ENCODE peak calls at places on chromosomes 13 and 19, in ten cellular contexts. B is amygdala; N is IMR-90; P is uterus; R is activated gamma-delta T cell treated with anti-CD3 and anti-CD28 coated beads, Interleukin-2, amount 50 U/mL, for 16 hours; J is cardiac fibroblast; L is NCI-H2081; U is T-helper 1 cell; D is pancreas; O is activated T-helper 1 cell treated with Interleukin-2 at 50 U/mL for 16 hours. X is an unnamed sample.

GRCh38 chr19:6423499-6424189 is 967 bp downstream of the KHSRP start:
- DNase-seq in L (no peak), B (no peak), U (no peak), O (no peak), N (peak; percentile 42), D (peak; percentile 35), P (peak; percentile 34), R (no peak), J (peak; percentile 63), X (no peak)

GRCh38 chr13:96925869-96926628 is 68.2 kb downstream of the OXGR1 start:
- DNase-seq in U (no peak), B (no peak), J (no peak), R (no peak), N (no peak), L (peak; percentile 2), P (no peak), D (peak; percentile 10), O (no peak), X (no peak)

GRCh38 chr13:112670118-112670517 is 19.7 kb upstream of the ATP11A start:
- DNase-seq in U (no peak), N (no peak), L (no peak), P (no peak), B (no peak), D (no peak), R (no peak), J (no peak), O (no peak), X (no peak)

GRCh38 chr19:11767633-11768133 is 883 bp downstream of the ZNF441 start:
- DNase-seq in R (peak; percentile 1), D (peak; percentile 65), L (no peak), J (peak; percentile 40), B (no peak), O (no peak), U (peak; percentile 4), N (peak; percentile 37), P (peak; percentile 22), X (no peak)

GRCh38 chr19:48530770-48531169 is 19.1 kb upstream of the LMTK3 start:
- DNase-seq in O (no peak), L (no peak), R (no peak), J (no peak), D (no peak), B (no peak), U (no peak), N (no peak), P (no peak), X (no peak)

GRCh38 chr19:41218615-41219507 is at the start of gene AXL:
- DNase-seq in P (peak; percentile 84), U (no peak), R (no peak), J (peak; percentile 90), B (peak; percentile 27), O (no peak), N (peak; percentile 86), D (no peak), L (no peak), X (no peak)

GRCh38 chr19:14248578-14249011 is 42.6 kb upstream of the ADGRL1 start:
- DNase-seq in U (no peak), O (peak; percentile 7), J (peak; percentile 74), B (peak; percentile 17), P (peak; percentile 66), N (no peak), D (no peak), R (no peak), L (peak; percentile 65), X (no peak)

GRCh38 chr19:38666662-38667448 is 19.4 kb downstream of the ACTN4 start:
- DNase-seq in O (no peak), B (no peak), D (peak; percentile 84), L (peak; percentile 9), U (no peak), R (no peak), J (peak; percentile 85), P (no peak), N (peak; percentile 81), X (no peak)

GRCh38 chr19:11281336-11282049 is 14.5 kb upstream of the TSPAN16 start:
- DNase-seq in L (no peak), R (no peak), P (no peak), U (no peak), N (no peak), J (peak; percentile 39), B (no peak), O (no peak), D (no peak), X (no peak)

GRCh38 chr19:48403606-48404005 is 10.1 kb downstream of the GRIN2D start:
- DNase-seq in O (no peak), N (peak; percentile 71), D (no peak), P (no peak), R (peak; percentile 12), L (no peak), U (no peak), B (no peak), J (peak; percentile 75), X (peak; percentile 24)

GRCh38 chr13:95452376-95452775 is 100.1 kb upstream of the CLDN10 start:
- DNase-seq in U (no peak), J (no peak), P (no peak), R (no peak), D (no peak), B (no peak), N (no peak), L (no peak), O (no peak), X (no peak)

GRCh38 chr13:53357582-53357981 is 329.0 kb downstream of the OLFM4 start:
- DNase-seq in J (no peak), R (no peak), D (no peak), P (no peak), L (no peak), N (no peak), U (no peak), O (no peak), B (no peak), X (no peak)

GRCh38 chr13:43767351-43767901 is 19.3 kb downstream of the ENOX1 start:
- DNase-seq in J (peak; percentile 66), O (no peak), N (no peak), D (no peak), U (no peak), L (no peak), P (peak; percentile 19), B (no peak), R (no peak), X (no peak)

GRCh38 chr13:105969761-105970160 is 565.7 kb downstream of the EFNB2 start:
- DNase-seq in D (no peak), B (no peak), J (no peak), L (no peak), N (no peak), O (no peak), U (no peak), R (no peak), P (no peak), X (no peak)

GRCh38 chr19:3345850-3346460 is 20.4 kb upstream of the NFIC start:
- DNase-seq in N (no peak), J (no peak), D (no peak), P (peak; percentile 30), U (no peak), O (no peak), R (no peak), L (no peak), B (no peak), X (no peak)

GRCh38 chr19:7292352-7292949 is 1.8 kb downstream of the INSR start:
- DNase-seq in P (no peak), R (no peak), B (no peak), U (no peak), J (no peak), D (no peak), N (no peak), O (no peak), L (no peak), X (no peak)

GRCh38 chr13:50080158-50080855 is 65.1 kb downstream of the KCNRG start:
- DNase-seq in D (no peak), O (no peak), N (peak; percentile 52), J (peak; percentile 48), P (no peak), R (no peak), U (peak; percentile 11), B (no peak), L (no peak), X (peak; percentile 70)

GRCh38 chr19:7494416-7495098 is 5.7 kb upstream of the PEX11G start:
- DNase-seq in L (no peak), R (no peak), J (peak; percentile 52), O (no peak), B (peak; percentile 44), N (no peak), D (no peak), U (no peak), P (no peak), X (no peak)

GRCh38 chr19:3224346-3225325 is at the start of gene CELF5:
- DNase-seq in R (peak; percentile 32), U (peak; percentile 67), L (peak; percentile 41), J (peak; percentile 37), N (no peak), P (peak; percentile 38), B (no peak), O (peak; percentile 41), D (peak; percentile 35), X (no peak)

GRCh38 chr19:3899531-3900294 is 19.2 kb downstream of the ATCAY start:
- DNase-seq in R (no peak), D (no peak), L (no peak), N (no peak), B (no peak), J (no peak), O (no peak), U (no peak), P (peak; percentile 21), X (no peak)

GRCh38 chr19:33887891-33888290 is 91.2 kb downstream of the KCTD15 start:
- DNase-seq in P (no peak), N (no peak), U (no peak), D (peak; percentile 46), J (no peak), B (no peak), O (no peak), R (no peak), L (no peak), X (no peak)

GRCh38 chr19:14090509-14091085 is at the start of gene SAMD1:
- DNase-seq in U (peak; percentile 85), L (peak; percentile 90), D (peak; percentile 87), B (peak; percentile 46), N (peak; percentile 83), P (peak; percentile 88), R (peak; percentile 83), O (peak; percentile 80), J (peak; percentile 97), X (peak; percentile 50)

GRCh38 chr13:29578300-29579048 is 17.0 kb downstream of the SLC7A1 start:
- DNase-seq in N (no peak), J (no peak), P (no peak), R (no peak), L (no peak), B (no peak), U (no peak), O (no peak), D (no peak), X (no peak)

GRCh38 chr13:49351871-49352270 is 92.0 kb downstream of the CAB39L start:
- DNase-seq in N (peak; percentile 94), B (no peak), U (no peak), P (no peak), O (no peak), R (no peak), D (no peak), L (no peak), J (no peak), X (no peak)

GRCh38 chr19:5949792-5950305 is 28.1 kb downstream of the RANBP3 start:
- DNase-seq in U (peak; percentile 27), J (no peak), O (peak; percentile 24), N (no peak), B (no peak), D (no peak), R (no peak), P (no peak), L (no peak), X (no peak)

GRCh38 chr19:33133438-33134031 is 1.6 kb downstream of the WDR88 start:
- DNase-seq in U (no peak), P (no peak), N (no peak), B (no peak), L (no peak), J (peak; percentile 25), O (no peak), R (no peak), D (peak; percentile 27), X (no peak)

GRCh38 chr19:5037936-5038335 is 69.0 kb downstream of the KDM4B start:
- DNase-seq in J (no peak), D (no peak), U (no peak), L (peak; percentile 65), B (no peak), O (no peak), N (no peak), P (no peak), R (no peak), X (no peak)

GRCh38 chr19:11984986-11985385 is 20.1 kb downstream of the ZNF763 start:
- DNase-seq in O (no peak), P (no peak), D (no peak), U (no peak), R (no peak), N (no peak), J (no peak), B (no peak), L (no peak), X (no peak)

X was measured in KG1.